ENCODE peak calls at places on chromosomes 1 and 21, in six cellular contexts. One of them, this sample, is unnamed.

GRCh38 chr1:156845055-156845952 is 13.6 kb downstream of the INSRR start:
- DNase-seq in ovary: no peak
- DNase-seq in A549: no peak
- DNase-seq in stomach: no peak
- DNase-seq in GM12878: no peak
- DNase-seq in upper lobe of left lung: peak; percentile 84
- DNase-seq in this sample: peak; percentile 68

GRCh38 chr1:230300322-230301301 is 125.5 kb downstream of the PGBD5 start:
- DNase-seq in ovary: no peak
- DNase-seq in A549: no peak
- DNase-seq in stomach: no peak
- DNase-seq in GM12878: no peak
- DNase-seq in upper lobe of left lung: peak; percentile 59
- DNase-seq in this sample: no peak

GRCh38 chr1:236558069-236558468 is 34.3 kb downstream of the LGALS8 start:
- DNase-seq in ovary: no peak
- DNase-seq in A549: no peak
- DNase-seq in stomach: no peak
- DNase-seq in GM12878: no peak
- DNase-seq in upper lobe of left lung: peak; percentile 17
- DNase-seq in this sample: no peak

GRCh38 chr1:36251794-36252481 is 27.7 kb downstream of the THRAP3 start:
- DNase-seq in ovary: no peak
- DNase-seq in A549: no peak
- DNase-seq in stomach: no peak
- DNase-seq in GM12878: no peak
- DNase-seq in upper lobe of left lung: no peak
- DNase-seq in this sample: no peak

GRCh38 chr1:25727819-25728286 is 72.1 kb upstream of the SELENON start:
- DNase-seq in ovary: peak; percentile 78
- DNase-seq in A549: no peak
- DNase-seq in stomach: peak; percentile 79
- DNase-seq in GM12878: no peak
- DNase-seq in upper lobe of left lung: peak; percentile 41
- DNase-seq in this sample: peak; percentile 82

GRCh38 chr1:212678456-212679410 is 20.9 kb downstream of the BATF3 start:
- DNase-seq in ovary: no peak
- DNase-seq in A549: no peak
- DNase-seq in stomach: no peak
- DNase-seq in GM12878: peak; percentile 88
- DNase-seq in upper lobe of left lung: no peak
- DNase-seq in this sample: no peak

GRCh38 chr1:33176362-33176850 is 5.4 kb downstream of the TRIM62 start:
- DNase-seq in ovary: no peak
- DNase-seq in A549: no peak
- DNase-seq in stomach: no peak
- DNase-seq in GM12878: no peak
- DNase-seq in upper lobe of left lung: peak; percentile 20
- DNase-seq in this sample: peak; percentile 70

GRCh38 chr21:45129231-45129923 is 55.0 kb downstream of the ADARB1 start:
- DNase-seq in ovary: peak; percentile 54
- DNase-seq in A549: no peak
- DNase-seq in stomach: no peak
- DNase-seq in GM12878: no peak
- DNase-seq in upper lobe of left lung: peak; percentile 65
- DNase-seq in this sample: no peak

GRCh38 chr1:178724386-178724733 is 684 bp upstream of the RALGPS2 start:
- DNase-seq in ovary: no peak
- DNase-seq in A549: no peak
- DNase-seq in stomach: no peak
- DNase-seq in GM12878: no peak
- DNase-seq in upper lobe of left lung: no peak
- DNase-seq in this sample: no peak

GRCh38 chr1:212749924-212750535 is 41.5 kb downstream of the NSL1 start:
- DNase-seq in ovary: no peak
- DNase-seq in A549: peak; percentile 77
- DNase-seq in stomach: no peak
- DNase-seq in GM12878: peak; percentile 51
- DNase-seq in upper lobe of left lung: no peak
- DNase-seq in this sample: peak; percentile 65

GRCh38 chr1:9890224-9890731 is 19.8 kb downstream of the CTNNBIP1 start:
- DNase-seq in ovary: peak; percentile 80
- DNase-seq in A549: peak; percentile 38
- DNase-seq in stomach: peak; percentile 64
- DNase-seq in GM12878: no peak
- DNase-seq in upper lobe of left lung: no peak
- DNase-seq in this sample: no peak

GRCh38 chr1:212683357-212683722 is 16.3 kb downstream of the BATF3 start:
- DNase-seq in ovary: no peak
- DNase-seq in A549: no peak
- DNase-seq in stomach: no peak
- DNase-seq in GM12878: peak; percentile 81
- DNase-seq in upper lobe of left lung: no peak
- DNase-seq in this sample: no peak

GRCh38 chr1:238052496-238053266 is 162.0 kb upstream of the ZP4 start:
- DNase-seq in ovary: no peak
- DNase-seq in A549: no peak
- DNase-seq in stomach: no peak
- DNase-seq in GM12878: no peak
- DNase-seq in upper lobe of left lung: no peak
- DNase-seq in this sample: no peak

GRCh38 chr1:44377925-44378784 is 23.1 kb upstream of the ERI3 start:
- DNase-seq in ovary: no peak
- DNase-seq in A549: peak; percentile 46
- DNase-seq in stomach: peak; percentile 57
- DNase-seq in GM12878: no peak
- DNase-seq in upper lobe of left lung: no peak
- DNase-seq in this sample: peak; percentile 43

GRCh38 chr1:83026745-83027144 is 972.2 kb downstream of the TTLL7 start:
- DNase-seq in ovary: no peak
- DNase-seq in A549: no peak
- DNase-seq in stomach: no peak
- DNase-seq in GM12878: no peak
- DNase-seq in upper lobe of left lung: no peak
- DNase-seq in this sample: no peak

GRCh38 chr21:23881783-23882182 is 1725.5 kb downstream of the MRPL39 start:
- DNase-seq in ovary: no peak
- DNase-seq in A549: no peak
- DNase-seq in stomach: no peak
- DNase-seq in GM12878: no peak
- DNase-seq in upper lobe of left lung: no peak
- DNase-seq in this sample: no peak

GRCh38 chr1:43383449-43383848 is 6.2 kb downstream of the MED8 start:
- DNase-seq in ovary: no peak
- DNase-seq in A549: no peak
- DNase-seq in stomach: no peak
- DNase-seq in GM12878: no peak
- DNase-seq in upper lobe of left lung: no peak
- DNase-seq in this sample: no peak

GRCh38 chr1:79259390-79260336 is 253.1 kb upstream of the ADGRL4 start:
- DNase-seq in ovary: no peak
- DNase-seq in A549: peak; percentile 12
- DNase-seq in stomach: no peak
- DNase-seq in GM12878: no peak
- DNase-seq in upper lobe of left lung: no peak
- DNase-seq in this sample: peak; percentile 58

GRCh38 chr1:51644533-51645197 is 27.8 kb downstream of the OSBPL9 start:
- DNase-seq in ovary: no peak
- DNase-seq in A549: peak; percentile 63
- DNase-seq in stomach: no peak
- DNase-seq in GM12878: no peak
- DNase-seq in upper lobe of left lung: no peak
- DNase-seq in this sample: no peak

GRCh38 chr1:166920561-166921475 is 44.8 kb upstream of the TADA1 start:
- DNase-seq in ovary: no peak
- DNase-seq in A549: peak; percentile 15
- DNase-seq in stomach: no peak
- DNase-seq in GM12878: no peak
- DNase-seq in upper lobe of left lung: peak; percentile 84
- DNase-seq in this sample: peak; percentile 47

GRCh38 chr1:246567258-246568235 is 1.3 kb downstream of the CNST start:
- DNase-seq in ovary: no peak
- DNase-seq in A549: peak; percentile 23
- DNase-seq in stomach: no peak
- DNase-seq in GM12878: no peak
- DNase-seq in upper lobe of left lung: no peak
- DNase-seq in this sample: peak; percentile 24

DNA sequence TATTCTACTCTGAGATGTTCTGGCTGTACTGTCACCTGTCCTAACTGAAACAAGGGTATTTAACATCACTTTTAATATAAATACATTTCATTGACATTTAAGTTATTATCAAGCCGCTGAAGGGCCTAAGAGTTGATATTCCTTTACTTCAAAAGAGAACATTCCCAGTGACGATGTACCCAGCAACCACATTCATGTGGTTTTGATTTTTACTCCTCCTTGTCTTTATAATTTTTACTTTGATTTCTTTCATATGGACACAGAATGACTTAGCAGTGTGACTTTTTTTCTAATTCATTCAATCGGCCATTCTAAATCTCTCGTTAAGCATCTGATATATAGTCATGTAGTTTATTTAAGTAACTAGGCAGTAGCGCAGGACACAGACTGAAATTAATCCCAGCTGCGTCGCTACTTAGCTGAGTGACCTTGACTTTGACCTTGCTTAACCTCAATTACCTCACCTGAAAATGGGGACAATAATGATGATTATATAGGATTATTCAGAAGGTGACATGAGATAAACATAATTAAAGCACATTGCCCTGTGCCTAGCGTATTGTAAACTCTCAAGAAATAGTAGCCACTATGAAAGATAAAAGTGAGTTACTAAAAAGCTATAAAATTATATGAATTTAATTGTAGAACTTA is 476.6 kb downstream of the SETD4 start:
- DNase-seq in ovary: no peak
- DNase-seq in A549: no peak
- DNase-seq in stomach: no peak
- DNase-seq in GM12878: no peak
- DNase-seq in upper lobe of left lung: no peak
- DNase-seq in this sample: no peak
- TF ChIP-seq EP300 in ovary: no peak
- TF ChIP-seq EP300 in A549: no peak
- TF ChIP-seq EP300 in stomach: no peak
- TF ChIP-seq EP300 in GM12878: no peak
- TF ChIP-seq EP300 in upper lobe of left lung: no peak
- TF ChIP-seq EP300 in this sample: no peak

DNA sequence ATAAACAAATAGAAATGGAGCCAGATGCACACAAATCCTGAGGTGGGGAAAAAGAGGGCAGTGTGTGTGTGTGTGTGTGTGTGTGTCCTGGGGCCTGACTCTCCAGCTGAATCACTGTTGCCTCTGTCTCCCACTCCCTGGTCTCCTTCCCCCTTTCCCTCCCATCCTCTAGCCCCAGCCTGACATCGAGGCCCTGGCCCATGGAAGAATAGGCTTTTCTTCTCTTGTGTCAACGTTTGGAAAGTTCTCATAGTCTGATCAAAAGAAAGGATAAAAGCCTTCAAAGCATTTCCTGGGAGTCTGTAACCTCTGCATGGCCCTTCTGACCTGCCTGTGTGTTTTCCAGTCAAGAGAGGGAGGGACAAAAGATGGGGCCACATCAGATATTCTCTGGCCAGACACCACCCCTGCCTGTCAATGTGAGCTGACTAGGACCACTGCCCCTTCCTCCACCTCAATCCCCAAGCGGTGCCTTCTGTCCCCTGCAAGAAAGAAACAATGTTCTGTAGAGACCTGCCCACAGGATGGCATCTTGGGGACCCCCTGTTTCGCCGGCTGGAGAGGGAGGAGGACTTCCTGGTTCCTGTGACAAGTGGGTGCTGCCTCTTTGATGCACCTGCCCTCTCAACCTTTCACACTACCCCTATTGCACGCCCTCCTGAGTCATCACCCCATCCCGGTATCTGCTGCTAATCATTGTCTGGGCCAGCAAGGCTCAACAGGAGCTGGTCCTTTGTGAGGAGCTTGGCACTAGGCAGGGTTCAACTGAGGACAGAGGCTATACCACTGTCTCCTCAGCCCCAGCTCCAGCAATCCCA is 16.2 kb downstream of the KCNJ10 start:
- DNase-seq in ovary: no peak
- DNase-seq in A549: no peak
- DNase-seq in stomach: no peak
- DNase-seq in GM12878: no peak
- DNase-seq in upper lobe of left lung: no peak
- DNase-seq in this sample: no peak
- TF ChIP-seq EP300 in ovary: no peak
- TF ChIP-seq EP300 in A549: no peak
- TF ChIP-seq EP300 in stomach: no peak
- TF ChIP-seq EP300 in GM12878: no peak
- TF ChIP-seq EP300 in upper lobe of left lung: no peak
- TF ChIP-seq EP300 in this sample: no peak

GRCh38 chr21:37615962-37616361 is 249.4 kb downstream of the DYRK1A start:
- DNase-seq in ovary: no peak
- DNase-seq in A549: no peak
- DNase-seq in stomach: no peak
- DNase-seq in GM12878: no peak
- DNase-seq in upper lobe of left lung: no peak
- DNase-seq in this sample: no peak

GRCh38 chr21:37618081-37618480 is 251.5 kb downstream of the DYRK1A start:
- DNase-seq in ovary: no peak
- DNase-seq in A549: no peak
- DNase-seq in stomach: no peak
- DNase-seq in GM12878: no peak
- DNase-seq in upper lobe of left lung: no peak
- DNase-seq in this sample: no peak

GRCh38 chr21:37620401-37620800 is 253.8 kb downstream of the DYRK1A start:
- DNase-seq in ovary: no peak
- DNase-seq in A549: no peak
- DNase-seq in stomach: no peak
- DNase-seq in GM12878: no peak
- DNase-seq in upper lobe of left lung: no peak
- DNase-seq in this sample: no peak

GRCh38 chr21:37622755-37623543 is 256.4 kb downstream of the DYRK1A start:
- DNase-seq in ovary: no peak
- DNase-seq in A549: no peak
- DNase-seq in stomach: no peak
- DNase-seq in GM12878: no peak
- DNase-seq in upper lobe of left lung: no peak
- DNase-seq in this sample: no peak

DNA sequence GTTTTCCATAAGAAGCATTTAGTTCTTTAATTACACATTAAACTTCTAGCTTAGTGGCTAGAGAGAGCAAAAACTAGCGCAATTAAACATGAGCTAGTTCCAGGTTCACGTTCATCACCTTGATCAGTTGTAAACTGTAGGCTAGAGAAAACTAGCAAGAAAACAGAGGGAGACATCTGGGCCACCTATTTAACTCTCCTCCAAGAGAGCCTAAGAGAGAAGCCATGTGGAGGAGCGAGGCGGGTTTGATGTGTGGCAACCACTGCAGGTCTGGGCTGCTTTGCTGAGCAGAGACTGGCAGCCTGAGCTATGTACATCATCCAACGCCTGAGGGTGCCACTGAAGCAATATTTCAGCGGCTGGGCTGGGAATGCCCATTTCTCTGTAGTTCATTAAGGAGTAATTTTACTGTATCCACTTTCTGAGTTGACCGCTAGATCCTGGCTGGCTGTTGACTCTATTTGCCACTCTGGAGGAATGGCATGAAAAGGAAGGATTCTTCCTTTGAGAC is 252.9 kb downstream of the DYRK1A start:
- DNase-seq in ovary: no peak
- DNase-seq in A549: no peak
- DNase-seq in stomach: no peak
- DNase-seq in GM12878: no peak
- DNase-seq in upper lobe of left lung: no peak
- DNase-seq in this sample: no peak
- TF ChIP-seq EP300 in ovary: no peak
- TF ChIP-seq EP300 in A549: no peak
- TF ChIP-seq EP300 in stomach: no peak
- TF ChIP-seq EP300 in GM12878: no peak
- TF ChIP-seq EP300 in upper lobe of left lung: no peak
- TF ChIP-seq EP300 in this sample: no peak

GRCh38 chr1:206872139-206872538 is 6.7 kb downstream of the IL20 start:
- DNase-seq in ovary: no peak
- DNase-seq in A549: no peak
- DNase-seq in stomach: no peak
- DNase-seq in GM12878: no peak
- DNase-seq in upper lobe of left lung: no peak
- DNase-seq in this sample: no peak
- TF ChIP-seq EP300 in ovary: no peak
- TF ChIP-seq EP300 in A549: no peak
- TF ChIP-seq EP300 in stomach: no peak
- TF ChIP-seq EP300 in GM12878: no peak
- TF ChIP-seq EP300 in upper lobe of left lung: no peak
- TF ChIP-seq EP300 in this sample: no peak

This sample was measured in SK-N-SH.